ENCODE peak calls at places on chromosomes 6 and 20, in six cellular contexts. One of them, this sample, is unnamed. For H3K36me3, the result is how much of the 10 kb centered on the place peaks cover.

GRCh38 chr6:7150381-7151064 is 42.8 kb downstream of the RREB1 start:
- DNase-seq in pancreas: no peak
- DNase-seq in lung: no peak
- DNase-seq in uterus: no peak
- DNase-seq in right lobe of liver: no peak
- DNase-seq in gastrocnemius medialis: no peak
- DNase-seq in this sample: peak

GRCh38 chr20:59317332-59317731 is 16.9 kb downstream of the EDN3 start:
- DNase-seq in pancreas: no peak
- DNase-seq in lung: no peak
- DNase-seq in uterus: no peak
- DNase-seq in right lobe of liver: no peak
- DNase-seq in gastrocnemius medialis: no peak
- DNase-seq in this sample: no peak

GRCh38 chr6:77034161-77034560 is 429.1 kb downstream of the HTR1B start:
- DNase-seq in pancreas: no peak
- DNase-seq in lung: no peak
- DNase-seq in uterus: no peak
- DNase-seq in right lobe of liver: no peak
- DNase-seq in gastrocnemius medialis: no peak
- DNase-seq in this sample: no peak

GRCh38 chr6:30091577-30092381 is 16.2 kb upstream of the RNF39 start:
- DNase-seq in pancreas: no peak
- DNase-seq in lung: peak
- DNase-seq in uterus: peak
- DNase-seq in right lobe of liver: no peak
- DNase-seq in gastrocnemius medialis: no peak
- DNase-seq in this sample: peak

GRCh38 chr20:53146201-53146891 is 174.2 kb downstream of the TSHZ2 start:
- DNase-seq in pancreas: no peak
- DNase-seq in lung: no peak
- DNase-seq in uterus: no peak
- DNase-seq in right lobe of liver: no peak
- DNase-seq in gastrocnemius medialis: no peak
- DNase-seq in this sample: no peak

GRCh38 chr20:1327241-1327653 is 1.7 kb downstream of the SDCBP2 start:
- DNase-seq in pancreas: no peak
- DNase-seq in lung: no peak
- DNase-seq in uterus: peak
- DNase-seq in right lobe of liver: no peak
- DNase-seq in gastrocnemius medialis: no peak
- DNase-seq in this sample: no peak

GRCh38 chr6:101395345-101395744 is 1.8 kb downstream of the GRIK2 start:
- DNase-seq in pancreas: no peak
- DNase-seq in lung: no peak
- DNase-seq in uterus: no peak
- DNase-seq in right lobe of liver: no peak
- DNase-seq in gastrocnemius medialis: no peak
- DNase-seq in this sample: no peak

GRCh38 chr6:107813555-107814194 is 10.4 kb downstream of the SCML4 start:
- DNase-seq in pancreas: no peak
- DNase-seq in lung: no peak
- DNase-seq in uterus: no peak
- DNase-seq in right lobe of liver: no peak
- DNase-seq in gastrocnemius medialis: no peak
- DNase-seq in this sample: no peak

GRCh38 chr6:3081965-3082364 is 13.7 kb downstream of the RIPK1 start:
- DNase-seq in pancreas: no peak
- DNase-seq in lung: no peak
- DNase-seq in uterus: no peak
- DNase-seq in right lobe of liver: no peak
- DNase-seq in gastrocnemius medialis: no peak
- DNase-seq in this sample: no peak

GRCh38 chr6:36216559-36216958 is 20.0 kb downstream of the BRPF3 start:
- DNase-seq in pancreas: no peak
- DNase-seq in lung: no peak
- DNase-seq in uterus: no peak
- DNase-seq in right lobe of liver: no peak
- DNase-seq in gastrocnemius medialis: no peak
- DNase-seq in this sample: no peak

GRCh38 chr6:36210157-36210556 is 13.6 kb downstream of the BRPF3 start:
- DNase-seq in pancreas: no peak
- DNase-seq in lung: no peak
- DNase-seq in uterus: no peak
- DNase-seq in right lobe of liver: no peak
- DNase-seq in gastrocnemius medialis: no peak
- DNase-seq in this sample: no peak

GRCh38 chr6:36209606-36210005 is 13.1 kb downstream of the BRPF3 start:
- DNase-seq in pancreas: no peak
- DNase-seq in lung: no peak
- DNase-seq in uterus: no peak
- DNase-seq in right lobe of liver: no peak
- DNase-seq in gastrocnemius medialis: no peak
- DNase-seq in this sample: no peak

GRCh38 chr6:36207155-36207554 is 10.6 kb downstream of the BRPF3 start:
- DNase-seq in pancreas: no peak
- DNase-seq in lung: no peak
- DNase-seq in uterus: no peak
- DNase-seq in right lobe of liver: no peak
- DNase-seq in gastrocnemius medialis: no peak
- DNase-seq in this sample: no peak

GRCh38 chr6:36210886-36211595 is 14.5 kb downstream of the BRPF3 start:
- DNase-seq in pancreas: no peak
- DNase-seq in lung: no peak
- DNase-seq in uterus: no peak
- DNase-seq in right lobe of liver: no peak
- DNase-seq in gastrocnemius medialis: no peak
- DNase-seq in this sample: no peak
- H3K36me3 ChIP-seq in pancreas: under half
- H3K36me3 ChIP-seq in lung: half or more
- H3K36me3 ChIP-seq in uterus: under half
- H3K36me3 ChIP-seq in right lobe of liver: under half
- H3K36me3 ChIP-seq in gastrocnemius medialis: half or more
- H3K36me3 ChIP-seq in this sample: half or more

GRCh38 chr6:12315292-12316081 is 25.3 kb downstream of the EDN1 start:
- DNase-seq in pancreas: no peak
- DNase-seq in lung: no peak
- DNase-seq in uterus: no peak
- DNase-seq in right lobe of liver: no peak
- DNase-seq in gastrocnemius medialis: no peak
- DNase-seq in this sample: no peak
- H3K36me3 ChIP-seq in pancreas: under half
- H3K36me3 ChIP-seq in lung: under half
- H3K36me3 ChIP-seq in uterus: under half
- H3K36me3 ChIP-seq in right lobe of liver: under half
- H3K36me3 ChIP-seq in gastrocnemius medialis: under half
- H3K36me3 ChIP-seq in this sample: under half

GRCh38 chr6:33278810-33279209 is 1.9 kb downstream of the B3GALT4 start:
- DNase-seq in pancreas: no peak
- DNase-seq in lung: no peak
- DNase-seq in uterus: no peak
- DNase-seq in right lobe of liver: no peak
- DNase-seq in gastrocnemius medialis: no peak
- DNase-seq in this sample: peak

GRCh38 chr6:33279971-33280511 is 3.1 kb downstream of the B3GALT4 start:
- DNase-seq in pancreas: no peak
- DNase-seq in lung: no peak
- DNase-seq in uterus: no peak
- DNase-seq in right lobe of liver: no peak
- DNase-seq in gastrocnemius medialis: no peak
- DNase-seq in this sample: peak

GRCh38 chr6:33278392-33278741 is 1.4 kb downstream of the B3GALT4 start:
- DNase-seq in pancreas: no peak
- DNase-seq in lung: no peak
- DNase-seq in uterus: no peak
- DNase-seq in right lobe of liver: no peak
- DNase-seq in gastrocnemius medialis: no peak
- DNase-seq in this sample: no peak

GRCh38 chr6:33280539-33280938 is 3.6 kb downstream of the B3GALT4 start:
- DNase-seq in pancreas: no peak
- DNase-seq in lung: no peak
- DNase-seq in uterus: no peak
- DNase-seq in right lobe of liver: no peak
- DNase-seq in gastrocnemius medialis: no peak
- DNase-seq in this sample: peak

GRCh38 chr6:33279257-33279695 is 2.4 kb downstream of the B3GALT4 start:
- DNase-seq in pancreas: no peak
- DNase-seq in lung: no peak
- DNase-seq in uterus: no peak
- DNase-seq in right lobe of liver: no peak
- DNase-seq in gastrocnemius medialis: no peak
- DNase-seq in this sample: peak
- H3K36me3 ChIP-seq in pancreas: under half
- H3K36me3 ChIP-seq in lung: under half
- H3K36me3 ChIP-seq in uterus: under half
- H3K36me3 ChIP-seq in right lobe of liver: under half
- H3K36me3 ChIP-seq in gastrocnemius medialis: half or more
- H3K36me3 ChIP-seq in this sample: under half

GRCh38 chr6:169232507-169232931 is 21.1 kb downstream of the THBS2 start:
- DNase-seq in pancreas: no peak
- DNase-seq in lung: no peak
- DNase-seq in uterus: no peak
- DNase-seq in right lobe of liver: no peak
- DNase-seq in gastrocnemius medialis: no peak
- DNase-seq in this sample: no peak
- H3K36me3 ChIP-seq in pancreas: under half
- H3K36me3 ChIP-seq in lung: under half
- H3K36me3 ChIP-seq in uterus: under half
- H3K36me3 ChIP-seq in right lobe of liver: under half
- H3K36me3 ChIP-seq in gastrocnemius medialis: under half
- H3K36me3 ChIP-seq in this sample: under half

GRCh38 chr6:17663203-17663602 is 43.5 kb downstream of the NUP153 start:
- DNase-seq in pancreas: no peak
- DNase-seq in lung: no peak
- DNase-seq in uterus: no peak
- DNase-seq in right lobe of liver: no peak
- DNase-seq in gastrocnemius medialis: no peak
- DNase-seq in this sample: no peak
- H3K36me3 ChIP-seq in pancreas: under half
- H3K36me3 ChIP-seq in lung: under half
- H3K36me3 ChIP-seq in uterus: under half
- H3K36me3 ChIP-seq in right lobe of liver: under half
- H3K36me3 ChIP-seq in gastrocnemius medialis: half or more
- H3K36me3 ChIP-seq in this sample: under half